ENCODE peak calls at places on chromosome 15, in nine cellular contexts. E is vagina, L is suprapubic skin, Q is sigmoid colon, G is prostate gland, U is H1, M is endothelial cell of umbilical vein, O is esophagus muscularis mucosa, T is transverse colon. C is an unnamed sample. For H3K4me1, the result is how much of the 10 kb centered on the place peaks cover.

GRCh38 chr15:49721091-49721490 is 100.2 kb downstream of the DTWD1 start:
- DNase-seq in Q (no peak), L (no peak), G (no peak), U (no peak), M (no peak), T (no peak), O (no peak), E (no peak), C (no peak)

GRCh38 chr15:96225642-96226259 is 104.7 kb upstream of the NR2F2 start:
- DNase-seq in G (no peak), T (no peak), U (no peak), O (no peak), Q (no peak), L (no peak), E (no peak), M (no peak), C (no peak)

GRCh38 chr15:37289109-37289765 is 188.9 kb upstream of the MEIS2 start:
- DNase-seq in E (no peak), M (no peak), G (no peak), O (no peak), T (no peak), U (no peak), L (no peak), Q (no peak), C (no peak)

GRCh38 chr15:70643783-70644125 is 119.6 kb downstream of the UACA start:
- DNase-seq in T (no peak), L (no peak), E (no peak), M (no peak), Q (no peak), U (no peak), G (no peak), O (no peak), C (no peak)

GRCh38 chr15:81146006-81146405 is 11.9 kb downstream of the CFAP161 start:
- DNase-seq in T (no peak), M (no peak), G (no peak), Q (no peak), E (no peak), O (no peak), U (no peak), L (no peak), C (no peak)

GRCh38 chr15:68700395-68701123 is 120.1 kb downstream of the ANP32A start:
- DNase-seq in M (peak), G (peak), O (no peak), Q (peak), E (no peak), L (no peak), U (peak), T (peak), C (peak)

GRCh38 chr15:81068516-81068915 is 65.6 kb upstream of the CFAP161 start:
- DNase-seq in T (no peak), L (no peak), M (peak), U (peak), G (no peak), E (no peak), O (no peak), Q (no peak), C (no peak)

GRCh38 chr15:78838480-78838879 is 27.2 kb upstream of the ADAMTS7 start:
- DNase-seq in M (no peak), T (no peak), E (no peak), O (no peak), Q (no peak), U (no peak), G (no peak), L (no peak), C (no peak)

GRCh38 chr15:54082836-54083492 is 104.7 kb downstream of the UNC13C start:
- DNase-seq in T (no peak), U (peak), O (no peak), Q (no peak), L (no peak), E (no peak), M (peak), G (no peak), C (no peak)

GRCh38 chr15:74543583-74543982 is 2.6 kb downstream of the ARID3B start:
- DNase-seq in L (no peak), M (no peak), T (no peak), U (no peak), E (no peak), G (no peak), Q (no peak), O (no peak), C (no peak)

GRCh38 chr15:55954862-55955605 is 38.4 kb downstream of the NEDD4 start:
- DNase-seq in M (no peak), U (no peak), Q (no peak), E (no peak), G (no peak), O (no peak), T (no peak), L (no peak), C (no peak)

GRCh38 chr15:58260911-58261267 is 122.7 kb downstream of the AQP9 start:
- DNase-seq in O (peak), T (no peak), L (no peak), M (no peak), Q (no peak), U (no peak), G (no peak), E (no peak), C (no peak)

GRCh38 chr15:43792761-43793493 is 807 bp downstream of the SERF2 start:
- DNase-seq in G (no peak), T (peak), L (no peak), M (peak), O (no peak), Q (no peak), U (no peak), E (no peak), C (peak)

GRCh38 chr15:69860921-69861320 is 236.8 kb downstream of the TLE3 start:
- DNase-seq in T (no peak), L (no peak), M (no peak), U (no peak), Q (no peak), G (no peak), E (no peak), O (no peak), C (no peak)

GRCh38 chr15:71654714-71655174 is 155.6 kb upstream of the NR2E3 start:
- DNase-seq in T (no peak), G (no peak), L (no peak), E (peak), Q (no peak), M (peak), O (peak), U (no peak), C (no peak)

GRCh38 chr15:27768731-27769510 is 330.2 kb downstream of the OCA2 start:
- DNase-seq in L (no peak), E (no peak), M (no peak), T (no peak), O (peak), G (no peak), U (no peak), Q (no peak), C (no peak)

GRCh38 chr15:48020166-48020565 is 100.6 kb upstream of the SLC24A5 start:
- DNase-seq in E (no peak), Q (no peak), G (no peak), L (no peak), M (no peak), T (no peak), U (no peak), O (no peak), C (no peak)

GRCh38 chr15:48888209-48888608 is 10.3 kb downstream of the EID1 start:
- DNase-seq in O (no peak), U (no peak), M (no peak), E (no peak), T (no peak), L (no peak), Q (no peak), G (no peak), C (no peak)

GRCh38 chr15:70264014-70264492 is 166.3 kb upstream of the TLE3 start:
- DNase-seq in O (no peak), L (no peak), Q (peak), U (no peak), G (no peak), T (no peak), M (peak), E (no peak), C (peak)

GRCh38 chr15:67127925-67128324 is 62.5 kb downstream of the SMAD3 start:
- DNase-seq in G (no peak), U (no peak), L (no peak), E (no peak), O (no peak), T (no peak), Q (no peak), M (peak), C (no peak)

GRCh38 chr15:83747050-83747717 is 93.3 kb downstream of the ADAMTSL3 start:
- DNase-seq in G (peak), Q (peak), O (no peak), T (no peak), M (no peak), U (no peak), E (no peak), L (no peak), C (no peak)

GRCh38 chr15:99343836-99344551 is 92.7 kb downstream of the LRRC28 start:
- DNase-seq in Q (no peak), L (no peak), E (no peak), M (peak), T (peak), O (no peak), G (no peak), U (peak), C (peak)

GRCh38 chr15:67716171-67716570 is 109.1 kb upstream of the SKOR1 start:
- DNase-seq in E (no peak), O (no peak), M (no peak), T (no peak), U (no peak), Q (no peak), G (no peak), L (no peak), C (no peak)

GRCh38 chr15:30859091-30859874 is 44.4 kb upstream of the FAN1 start:
- DNase-seq in E (no peak), Q (no peak), M (peak), G (no peak), U (no peak), L (no peak), O (no peak), T (no peak), C (no peak)

GRCh38 chr15:74752486-74753395 is 4.1 kb downstream of the CYP1A2 start:
- DNase-seq in U (no peak), Q (no peak), M (no peak), L (no peak), E (no peak), T (no peak), O (no peak), G (no peak), C (no peak)

GRCh38 chr15:78880242-78880533 is 7.5 kb downstream of the MORF4L1 start:
- DNase-seq in O (no peak), T (no peak), U (no peak), Q (no peak), E (no peak), M (no peak), G (no peak), L (no peak), C (no peak)

GRCh38 chr15:35305906-35306305 is 220.8 kb upstream of the NANOGP8 start:
- DNase-seq in U (no peak), T (no peak), O (no peak), Q (no peak), L (no peak), G (no peak), M (peak), E (no peak), C (no peak)

GRCh38 chr15:85587707-85588441 is 206.9 kb downstream of the KLHL25 start:
- DNase-seq in O (no peak), G (no peak), T (no peak), E (no peak), Q (no peak), M (peak), U (no peak), L (no peak), C (no peak)

GRCh38 chr15:85588657-85589056 is 206.1 kb downstream of the KLHL25 start:
- DNase-seq in M (no peak), O (no peak), U (no peak), Q (no peak), E (no peak), G (no peak), L (no peak), T (no peak), C (no peak)

GRCh38 chr15:85591622-85592021 is 203.1 kb downstream of the KLHL25 start:
- DNase-seq in U (no peak), O (no peak), E (no peak), G (no peak), L (no peak), T (no peak), Q (no peak), M (no peak), C (no peak)

GRCh38 chr15:85592148-85592547 is 202.6 kb downstream of the KLHL25 start:
- DNase-seq in T (no peak), O (no peak), U (no peak), M (peak), L (no peak), Q (no peak), G (no peak), E (no peak), C (no peak)

GRCh38 chr15:85589873-85590272 is 204.9 kb downstream of the KLHL25 start:
- DNase-seq in G (no peak), Q (no peak), E (no peak), T (no peak), L (no peak), U (no peak), O (no peak), M (no peak), C (no peak)
- TF ChIP-seq POLR2A in G (no peak), Q (no peak), E (no peak), T (no peak), L (no peak), U (no peak), O (no peak), M (no peak), C (no peak)

GRCh38 chr15:86550075-86550474 is 470.4 kb downstream of the AGBL1 start:
- DNase-seq in G (no peak), U (no peak), L (no peak), E (no peak), T (no peak), M (no peak), O (no peak), Q (no peak), C (no peak)

GRCh38 chr15:86555114-86555513 is 475.4 kb downstream of the AGBL1 start:
- DNase-seq in E (no peak), G (peak), O (no peak), Q (no peak), L (no peak), T (no peak), M (no peak), U (no peak), C (no peak)

GRCh38 chr15:86558252-86558651 is 478.6 kb downstream of the AGBL1 start:
- DNase-seq in U (no peak), O (no peak), L (no peak), T (no peak), E (no peak), Q (no peak), G (no peak), M (no peak), C (no peak)

GRCh38 chr15:86555939-86556725 is 476.5 kb downstream of the AGBL1 start:
- DNase-seq in O (no peak), M (no peak), U (no peak), T (no peak), E (no peak), L (no peak), G (peak), Q (no peak), C (no peak)

GRCh38 chr15:86553116-86553515 is 473.4 kb downstream of the AGBL1 start:
- DNase-seq in Q (no peak), U (no peak), T (no peak), G (no peak), O (no peak), E (no peak), M (no peak), L (no peak), C (no peak)
- TF ChIP-seq POLR2AphosphoS5 in Q (no peak), U (no peak), T (no peak), G (no peak), O (no peak), E (no peak), M (no peak), L (no peak), C (no peak)

GRCh38 chr15:101538996-101539395 is 49.5 kb upstream of the PCSK6 start:
- DNase-seq in L (no peak), E (peak), G (no peak), M (no peak), O (peak), U (peak), T (no peak), Q (peak), C (no peak)
- H3K4me1 ChIP-seq in L (under half), E (under half), G (under half), M (under half), O (under half), U (under half), T (under half), Q (under half), C (under half)

DNA sequence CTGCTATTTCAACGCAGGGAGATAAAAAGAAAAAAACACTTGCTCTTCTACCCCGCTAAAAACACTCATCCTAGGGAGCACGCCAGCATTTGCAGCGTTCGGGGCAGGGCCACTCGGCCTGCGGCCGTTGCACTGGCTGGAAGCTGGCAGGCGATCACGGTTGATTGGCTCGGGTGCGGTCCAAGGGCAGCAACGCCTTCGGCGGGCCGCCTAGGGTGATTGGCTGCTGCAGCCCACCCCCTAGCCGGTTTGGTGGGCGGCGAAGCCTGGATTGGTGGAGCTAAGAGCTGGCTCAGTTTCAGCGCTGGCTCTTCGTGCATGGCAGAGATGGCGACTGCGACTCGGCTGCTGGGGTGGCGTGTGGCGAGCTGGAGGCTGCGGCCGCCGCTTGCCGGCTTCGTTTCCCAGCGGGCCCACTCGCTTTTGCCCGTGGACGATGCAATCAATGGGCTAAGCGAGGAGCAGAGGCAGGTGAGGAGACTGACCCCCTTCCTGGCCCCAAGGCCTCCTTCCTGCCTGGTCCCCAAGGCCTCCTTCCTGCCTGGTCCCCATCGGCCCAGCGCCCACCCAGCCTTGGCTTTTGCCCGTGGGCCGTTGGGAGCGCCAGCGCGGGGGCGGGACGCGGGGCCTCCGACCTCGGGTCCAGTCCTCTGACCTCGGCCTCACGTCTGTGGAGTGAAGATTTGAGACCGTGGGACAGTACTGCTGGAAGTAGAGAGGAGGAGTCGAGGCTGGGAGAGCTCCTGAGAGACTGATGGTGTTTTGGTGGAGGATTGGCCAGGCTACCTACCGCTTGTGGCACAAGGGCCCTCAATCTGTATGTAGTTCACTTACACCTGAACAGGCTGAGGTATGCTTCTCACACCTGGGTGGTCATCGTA is at the start of gene IVD:
- DNase-seq in G (peak), E (peak), Q (peak), T (peak), M (peak), U (peak), O (peak), L (peak), C (peak)
- TF ChIP-seq POLR2A in G (no peak), E (no peak), Q (peak), T (peak), M (peak), U (peak), O (no peak), L (no peak), C (peak)

GRCh38 chr15:91258436-91258779 is 158.4 kb downstream of the SV2B start:
- DNase-seq in Q (no peak), M (no peak), T (no peak), L (no peak), O (no peak), E (peak), G (no peak), U (no peak), C (no peak)
- TF ChIP-seq POLR2AphosphoS5 in Q (no peak), M (no peak), T (no peak), L (no peak), O (no peak), E (no peak), G (no peak), U (no peak), C (no peak)

GRCh38 chr15:63831041-63831440 is 2.7 kb downstream of the HERC1 start:
- DNase-seq in O (no peak), T (no peak), M (no peak), U (no peak), G (no peak), E (no peak), Q (no peak), L (no peak), C (no peak)
- H3K4me1 ChIP-seq in O (under half), T (under half), M (under half), U (under half), G (under half), E (half or more), Q (under half), L (under half), C (half or more)

DNA sequence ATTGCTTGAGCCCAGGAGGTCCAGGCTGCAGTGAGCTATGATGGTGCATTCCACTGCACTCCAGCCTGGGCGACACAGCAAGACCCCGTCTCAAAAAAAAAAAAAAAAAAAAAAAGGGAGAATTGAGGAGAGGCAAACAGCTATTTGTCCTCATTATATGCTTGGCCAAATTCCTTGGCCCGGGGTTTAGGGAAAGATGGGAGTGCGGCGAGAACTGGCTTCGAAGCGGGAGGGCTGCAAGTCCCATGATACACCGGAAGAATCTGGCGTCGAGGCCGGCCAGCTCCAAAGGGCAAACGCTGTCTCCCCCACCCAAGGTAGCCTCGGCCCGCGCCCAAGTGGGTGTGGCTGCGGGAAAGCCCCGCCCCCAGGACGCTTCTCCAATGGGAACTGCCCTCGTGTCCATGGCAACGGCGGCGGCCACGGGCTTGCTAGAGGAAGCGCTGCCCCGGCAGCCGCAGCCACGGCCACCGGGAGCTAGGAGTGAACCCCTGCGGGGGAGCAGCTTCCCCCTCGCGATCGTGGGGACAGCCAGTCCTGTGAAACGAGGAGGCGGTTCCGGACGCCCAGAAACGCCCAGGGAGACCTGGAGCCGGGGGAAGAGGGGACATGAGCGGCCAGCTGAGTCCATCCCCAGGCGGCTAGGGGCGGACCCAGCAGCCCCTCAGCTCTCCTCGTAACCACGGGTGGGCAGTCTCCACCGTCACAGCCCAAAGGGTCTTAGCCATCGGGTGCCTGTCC is at the start of gene TTLL13:
- DNase-seq in T (peak), E (no peak), Q (peak), M (peak), U (peak), L (peak), G (peak), O (peak), C (peak)
- TF ChIP-seq POLR2A in T (peak), E (no peak), Q (peak), M (peak), U (no peak), L (no peak), G (peak), O (no peak), C (no peak)

GRCh38 chr15:93862791-93863190 is 368.6 kb upstream of the MCTP2 start:
- DNase-seq in O (no peak), U (no peak), G (no peak), E (no peak), Q (peak), M (no peak), L (no peak), T (peak), C (no peak)
- TF ChIP-seq POLR2AphosphoS5 in O (peak), U (no peak), G (no peak), E (no peak), Q (peak), M (no peak), L (no peak), T (peak), C (peak)

C was measured in spleen.